ENCODE peak calls at places on chromosomes 16 and 17, in nine cellular contexts. C is MCF 10A; O is cardiac fibroblast; X is stimulated activated CD8-positive, alpha-beta memory T cell treated with anti-CD3 and anti-CD28 coated beads, Interleukin-7, amount 100 ng/mL, for 48 hours; B is NCI-H2081; K is stimulated activated CD4-positive, alpha-beta T cell treated with anti-CD3 and anti-CD28 coated beads, Interleukin-2, amount 100 ng/mL, for 48 hours; I is KG1; Y is PC-3; L is fibroblast of the aortic adventitia. Q is an unnamed sample.
A peak's percentile ranks its signal among the peaks of the same experiment; 100 is the strongest.

GRCh38 chr17:38799501-38800236 is at the start of gene PIP4K2B:
- DNase-seq in C (peak; percentile 96), O (peak; percentile 99), X (peak; percentile 82), B (peak; percentile 99), K (peak; percentile 81), I (peak; percentile 88), Y (peak; percentile 89), L (peak; percentile 98), Q (peak; percentile 98)

GRCh38 chr16:15518412-15519351 is 84.3 kb downstream of the BMERB1 start:
- DNase-seq in C (no peak), O (peak; percentile 94), X (no peak), B (no peak), K (no peak), I (no peak), Y (peak; percentile 17), L (peak; percentile 99), Q (no peak)

GRCh38 chr17:81028506-81028858 is 6.5 kb upstream of the BAIAP2 start:
- DNase-seq in C (no peak), O (no peak), X (no peak), B (no peak), K (no peak), I (no peak), Y (no peak), L (no peak), Q (no peak)

GRCh38 chr16:53094013-53094630 is 39.3 kb downstream of the CHD9 start:
- DNase-seq in C (peak; percentile 83), O (no peak), X (no peak), B (peak; percentile 82), K (no peak), I (peak; percentile 49), Y (peak; percentile 23), L (no peak), Q (peak; percentile 95)

GRCh38 chr17:77959926-77960521 is 1.5 kb downstream of the TNRC6C start:
- DNase-seq in C (no peak), O (peak; percentile 29), X (peak; percentile 10), B (peak; percentile 44), K (peak; percentile 8), I (no peak), Y (no peak), L (peak; percentile 58), Q (peak; percentile 59)

GRCh38 chr16:25271421-25271820 is 13.8 kb upstream of the ZKSCAN2 start:
- DNase-seq in C (no peak), O (no peak), X (no peak), B (no peak), K (no peak), I (no peak), Y (no peak), L (no peak), Q (no peak)

GRCh38 chr17:66276328-66276937 is 26.0 kb upstream of the PRKCA start:
- DNase-seq in C (peak; percentile 62), O (peak; percentile 50), X (no peak), B (no peak), K (no peak), I (no peak), Y (no peak), L (peak; percentile 87), Q (no peak)

GRCh38 chr16:84158455-84158854 is 13.3 kb downstream of the DNAAF1 start:
- DNase-seq in C (no peak), O (no peak), X (no peak), B (no peak), K (no peak), I (no peak), Y (no peak), L (no peak), Q (no peak)

GRCh38 chr16:29745853-29746345 is at the start of gene C16orf54:
- DNase-seq in C (no peak), O (no peak), X (peak; percentile 75), B (no peak), K (peak; percentile 76), I (peak; percentile 93), Y (no peak), L (no peak), Q (no peak)

GRCh38 chr17:79033741-79034501 is 10.0 kb downstream of the C1QTNF1 start:
- DNase-seq in C (no peak), O (peak; percentile 72), X (no peak), B (peak; percentile 69), K (no peak), I (no peak), Y (no peak), L (no peak), Q (no peak)